ENCODE peak calls at places on chromosomes 12 and 14, in six cellular contexts. G is osteoblast, N is GM23338, J is bronchial epithelial cell, I is A549, D is BJ. B is an unnamed sample.

GRCh38 chr14:68285421-68286179 is 466.0 kb downstream of the RAD51B start:
- DNase-seq in G (no peak), N (no peak), J (no peak), I (no peak), D (no peak), B (no peak)

GRCh38 chr14:73209943-73210342 is 27.4 kb upstream of the PAPLN start:
- DNase-seq in G (no peak), N (no peak), J (peak; percentile 50), I (no peak), D (no peak), B (peak; percentile 76)

GRCh38 chr12:110039085-110039807 is 9.1 kb downstream of the C12orf76 start:
- DNase-seq in G (peak; percentile 93), N (peak; percentile 27), J (peak; percentile 96), I (peak; percentile 92), D (peak; percentile 89), B (peak; percentile 81)

GRCh38 chr12:109524466-109525278 is 47.2 kb downstream of the UBE3B start:
- DNase-seq in G (no peak), N (no peak), J (no peak), I (no peak), D (no peak), B (no peak)

GRCh38 chr12:49689785-49690184 is 17.4 kb downstream of the FMNL3 start:
- DNase-seq in G (no peak), N (no peak), J (no peak), I (no peak), D (no peak), B (no peak)

GRCh38 chr12:33440477-33440876 is 858 bp upstream of the SYT10 start:
- DNase-seq in G (no peak), N (no peak), J (no peak), I (no peak), D (no peak), B (no peak)

GRCh38 chr12:132061641-132062430 is 82.3 kb downstream of the DDX51 start:
- DNase-seq in G (peak; percentile 36), N (no peak), J (no peak), I (no peak), D (no peak), B (no peak)

GRCh38 chr12:123478762-123479161 is 20.8 kb downstream of the SNRNP35 start:
- DNase-seq in G (peak; percentile 94), N (no peak), J (no peak), I (no peak), D (no peak), B (peak; percentile 40)

GRCh38 chr12:6605425-6606330 is 1.5 kb downstream of the CHD4 start:
- DNase-seq in G (peak; percentile 81), N (peak; percentile 82), J (peak; percentile 48), I (peak; percentile 36), D (no peak), B (peak; percentile 51)

GRCh38 chr12:49888461-49889151 is 15.1 kb downstream of the FAIM2 start:
- DNase-seq in G (peak; percentile 27), N (no peak), J (no peak), I (no peak), D (no peak), B (no peak)

GRCh38 chr12:42933461-42934081 is 344.0 kb upstream of the PRICKLE1 start:
- DNase-seq in G (no peak), N (no peak), J (no peak), I (no peak), D (no peak), B (peak; percentile 57)

GRCh38 chr12:124487065-124487833 is 80.2 kb downstream of the NCOR2 start:
- DNase-seq in G (no peak), N (no peak), J (no peak), I (no peak), D (no peak), B (no peak)

GRCh38 chr12:43551971-43552559 is at the start of gene ADAMTS20:
- DNase-seq in G (peak; percentile 60), N (peak; percentile 95), J (no peak), I (no peak), D (no peak), B (peak; percentile 15)

GRCh38 chr14:97250925-97251324 is 453.7 kb downstream of the VRK1 start:
- DNase-seq in G (no peak), N (no peak), J (no peak), I (no peak), D (no peak), B (no peak)

GRCh38 chr14:39229222-39229543 is 4.5 kb upstream of the MIA2 start:
- DNase-seq in G (no peak), N (no peak), J (peak; percentile 87), I (no peak), D (no peak), B (peak; percentile 11)

GRCh38 chr14:55911794-55912193 is 206.4 kb upstream of the PELI2 start:
- DNase-seq in G (peak; percentile 42), N (no peak), J (no peak), I (no peak), D (no peak), B (peak; percentile 89)

GRCh38 chr12:14892726-14893442 is 7.2 kb upstream of the MGP start:
- DNase-seq in G (no peak), N (no peak), J (no peak), I (no peak), D (no peak), B (peak; percentile 48)

GRCh38 chr14:46325157-46325556 is 326.4 kb downstream of the RPL10L start:
- DNase-seq in G (no peak), N (peak; percentile 35), J (no peak), I (no peak), D (no peak), B (no peak)

GRCh38 chr12:120831648-120832267 is 72.4 kb downstream of the SPPL3 start:
- DNase-seq in G (no peak), N (no peak), J (no peak), I (no peak), D (no peak), B (no peak)

GRCh38 chr12:117126335-117126734 is 27.1 kb upstream of the TESC start:
- DNase-seq in G (no peak), N (no peak), J (no peak), I (no peak), D (no peak), B (no peak)

GRCh38 chr12:70243510-70244331 is 488 bp downstream of the CNOT2 start:
- DNase-seq in G (peak; percentile 89), N (peak; percentile 69), J (peak; percentile 33), I (peak; percentile 61), D (no peak), B (peak; percentile 68)

GRCh38 chr12:11794311-11794710 is 144.8 kb downstream of the ETV6 start:
- DNase-seq in G (no peak), N (no peak), J (no peak), I (no peak), D (no peak), B (peak; percentile 52)

GRCh38 chr12:11795192-11795909 is 145.9 kb downstream of the ETV6 start:
- DNase-seq in G (no peak), N (no peak), J (no peak), I (no peak), D (no peak), B (no peak)

GRCh38 chr12:11794751-11795150 is 145.3 kb downstream of the ETV6 start:
- DNase-seq in G (no peak), N (no peak), J (no peak), I (no peak), D (no peak), B (peak; percentile 82)

GRCh38 chr12:11795910-11796459 is 146.5 kb downstream of the ETV6 start:
- DNase-seq in G (no peak), N (peak; percentile 59), J (peak; percentile 97), I (no peak), D (no peak), B (peak; percentile 97)

GRCh38 chr12:11793896-11794295 is 144.4 kb downstream of the ETV6 start:
- DNase-seq in G (no peak), N (no peak), J (no peak), I (no peak), D (no peak), B (no peak)
- H3K4me3 ChIP-seq in G (no peak overlapping the region), N (no peak overlapping the region), J (no peak overlapping the region), I (no peak overlapping the region), D (no peak overlapping the region), B (no peak overlapping the region)

GRCh38 chr14:89641495-89642162 is 224.6 kb upstream of the FOXN3 start:
- DNase-seq in G (no peak), N (no peak), J (no peak), I (no peak), D (no peak), B (no peak)
- H3K4me3 ChIP-seq in G (no peak overlapping the region), N (no peak overlapping the region), J (no peak overlapping the region), I (no peak overlapping the region), D (no peak overlapping the region), B (no peak overlapping the region)

DNA sequence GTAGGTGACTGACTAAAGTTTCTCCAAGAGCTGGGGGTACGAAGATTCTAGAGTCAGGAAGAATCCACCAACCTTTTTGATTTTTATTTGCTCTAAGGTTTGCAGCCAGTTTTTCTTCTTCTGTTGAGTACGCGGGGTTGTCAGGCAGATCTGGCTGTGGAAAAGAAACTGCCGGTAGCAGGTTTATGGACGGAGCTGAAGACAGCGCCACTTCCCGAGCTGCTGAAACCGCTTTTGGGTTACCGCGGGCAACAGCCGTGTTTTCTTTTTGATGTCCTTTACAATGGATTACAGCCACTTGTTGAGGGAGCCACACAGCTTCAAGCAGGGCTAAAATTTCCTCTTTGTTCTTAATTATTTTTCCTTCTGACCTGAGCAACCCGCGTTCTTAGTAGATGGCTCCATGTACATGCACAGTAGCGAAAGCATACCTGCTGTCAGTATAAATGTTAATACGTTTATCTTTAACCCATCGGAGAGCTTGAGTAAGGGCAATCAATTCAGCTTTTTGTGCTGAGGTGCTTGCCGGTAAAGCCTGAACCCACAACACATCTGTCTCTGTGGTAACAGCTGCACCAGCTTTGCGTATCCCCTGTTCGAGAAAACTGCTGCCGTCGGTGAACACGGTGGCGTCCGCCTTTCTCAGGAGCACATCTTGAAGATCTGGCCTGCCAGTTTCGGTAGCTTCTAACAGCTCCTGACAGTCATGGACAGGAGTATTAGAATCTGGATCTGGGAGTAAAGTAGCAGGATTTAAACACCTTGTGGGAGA is 674.3 kb downstream of the TMEM121 start:
- DNase-seq in G (no peak), N (no peak), J (no peak), I (no peak), D (no peak), B (no peak)
- H3K4me3 ChIP-seq in G (no peak overlapping the region), N (no peak overlapping the region), J (no peak overlapping the region), I (no peak overlapping the region), D (no peak overlapping the region), B (no peak overlapping the region)

GRCh38 chr12:2959508-2960431 is 573 bp downstream of the TEAD4 start:
- DNase-seq in G (peak; percentile 97), N (peak; percentile 49), J (peak; percentile 25), I (peak; percentile 68), D (no peak), B (peak; percentile 73)

GRCh38 chr12:2960432-2960956 is 1.3 kb downstream of the TEAD4 start:
- DNase-seq in G (peak; percentile 94), N (no peak), J (peak; percentile 41), I (peak; percentile 40), D (no peak), B (peak; percentile 28)

GRCh38 chr12:2957816-2958431 is 1.3 kb upstream of the TEAD4 start:
- DNase-seq in G (peak; percentile 80), N (no peak), J (peak; percentile 70), I (peak; percentile 34), D (no peak), B (no peak)

GRCh38 chr12:2959194-2959507 is at the start of gene TEAD4:
- DNase-seq in G (peak; percentile 100), N (peak; percentile 97), J (peak; percentile 40), I (peak; percentile 90), D (no peak), B (peak; percentile 56)

GRCh38 chr12:2958432-2959193 is 584 bp upstream of the TEAD4 start:
- DNase-seq in G (peak; percentile 98), N (peak; percentile 61), J (peak; percentile 74), I (peak; percentile 92), D (no peak), B (peak; percentile 53)
- H3K4me3 ChIP-seq in G (peak overlapping the region; percentile 75), N (peak overlapping the region; percentile 85), J (peak overlapping the region; percentile 67), I (peak overlapping the region; percentile 86), D (peak overlapping the region; percentile 79), B (peak overlapping the region; percentile 7)

GRCh38 chr14:63855272-63855671 is 2.5 kb downstream of the SYNE2 start:
- DNase-seq in G (no peak), N (no peak), J (no peak), I (no peak), D (no peak), B (no peak)
- H3K4me3 ChIP-seq in G (no peak overlapping the region), N (no peak overlapping the region), J (no peak overlapping the region), I (no peak overlapping the region), D (no peak overlapping the region), B (no peak overlapping the region)